ENCODE peak calls at places on chromosomes 16 and 17, in nine cellular contexts. One of them, this sample, is unnamed.

GRCh38 chr16:35747658-35748455 is 2288.4 kb downstream of the TP53TG3F start:
- DNase-seq in small intestine: no peak
- DNase-seq in GM19239: no peak
- DNase-seq in iPS DF 6.9: no peak
- DNase-seq in A549: no peak
- DNase-seq in astrocyte of the spinal cord: no peak
- DNase-seq in type B pancreatic cell: no peak
- DNase-seq in NCI-H524: no peak
- DNase-seq in neuronal stem cell: no peak
- DNase-seq in this sample: no peak

GRCh38 chr17:64092952-64093451 is 36.9 kb downstream of the ERN1 start:
- DNase-seq in small intestine: no peak
- DNase-seq in GM19239: no peak
- DNase-seq in iPS DF 6.9: no peak
- DNase-seq in A549: no peak
- DNase-seq in astrocyte of the spinal cord: no peak
- DNase-seq in type B pancreatic cell: no peak
- DNase-seq in NCI-H524: peak
- DNase-seq in neuronal stem cell: no peak
- DNase-seq in this sample: no peak

GRCh38 chr17:8409966-8410881 is 12.6 kb upstream of the RNF222 start:
- DNase-seq in small intestine: peak
- DNase-seq in GM19239: peak
- DNase-seq in iPS DF 6.9: peak
- DNase-seq in A549: peak
- DNase-seq in astrocyte of the spinal cord: peak
- DNase-seq in type B pancreatic cell: peak
- DNase-seq in NCI-H524: peak
- DNase-seq in neuronal stem cell: peak
- DNase-seq in this sample: peak

GRCh38 chr17:41456206-41456605 is 11.0 kb downstream of the KRT32 start:
- DNase-seq in small intestine: no peak
- DNase-seq in GM19239: no peak
- DNase-seq in iPS DF 6.9: peak
- DNase-seq in A549: no peak
- DNase-seq in astrocyte of the spinal cord: no peak
- DNase-seq in type B pancreatic cell: no peak
- DNase-seq in NCI-H524: no peak
- DNase-seq in neuronal stem cell: no peak
- DNase-seq in this sample: no peak

GRCh38 chr16:84737658-84738057 is 37.9 kb downstream of the USP10 start:
- DNase-seq in small intestine: peak
- DNase-seq in GM19239: no peak
- DNase-seq in iPS DF 6.9: no peak
- DNase-seq in A549: no peak
- DNase-seq in astrocyte of the spinal cord: no peak
- DNase-seq in type B pancreatic cell: no peak
- DNase-seq in NCI-H524: peak
- DNase-seq in neuronal stem cell: no peak
- DNase-seq in this sample: peak

GRCh38 chr16:29756654-29757053 is 10.9 kb upstream of the C16orf54 start:
- DNase-seq in small intestine: peak
- DNase-seq in GM19239: no peak
- DNase-seq in iPS DF 6.9: no peak
- DNase-seq in A549: no peak
- DNase-seq in astrocyte of the spinal cord: no peak
- DNase-seq in type B pancreatic cell: no peak
- DNase-seq in NCI-H524: no peak
- DNase-seq in neuronal stem cell: no peak
- DNase-seq in this sample: no peak

GRCh38 chr17:34826332-34826731 is 134.9 kb downstream of the CCT6B start:
- DNase-seq in small intestine: no peak
- DNase-seq in GM19239: no peak
- DNase-seq in iPS DF 6.9: no peak
- DNase-seq in A549: no peak
- DNase-seq in astrocyte of the spinal cord: no peak
- DNase-seq in type B pancreatic cell: no peak
- DNase-seq in NCI-H524: no peak
- DNase-seq in neuronal stem cell: no peak
- DNase-seq in this sample: no peak

GRCh38 chr16:74922150-74923138 is 62.5 kb downstream of the WDR59 start:
- DNase-seq in small intestine: no peak
- DNase-seq in GM19239: no peak
- DNase-seq in iPS DF 6.9: no peak
- DNase-seq in A549: no peak
- DNase-seq in astrocyte of the spinal cord: peak
- DNase-seq in type B pancreatic cell: no peak
- DNase-seq in NCI-H524: no peak
- DNase-seq in neuronal stem cell: no peak
- DNase-seq in this sample: no peak

GRCh38 chr16:19757026-19757425 is 39.0 kb downstream of the IQCK start:
- DNase-seq in small intestine: no peak
- DNase-seq in GM19239: no peak
- DNase-seq in iPS DF 6.9: no peak
- DNase-seq in A549: no peak
- DNase-seq in astrocyte of the spinal cord: peak
- DNase-seq in type B pancreatic cell: no peak
- DNase-seq in NCI-H524: no peak
- DNase-seq in neuronal stem cell: no peak
- DNase-seq in this sample: no peak

GRCh38 chr16:6016530-6017184 is 919.1 kb upstream of the EEF2KMT start:
- DNase-seq in small intestine: peak
- DNase-seq in GM19239: no peak
- DNase-seq in iPS DF 6.9: peak
- DNase-seq in A549: peak
- DNase-seq in astrocyte of the spinal cord: peak
- DNase-seq in type B pancreatic cell: no peak
- DNase-seq in NCI-H524: peak
- DNase-seq in neuronal stem cell: peak
- DNase-seq in this sample: peak

GRCh38 chr16:20747030-20747816 is 5.6 kb upstream of the THUMPD1 start:
- DNase-seq in small intestine: no peak
- DNase-seq in GM19239: no peak
- DNase-seq in iPS DF 6.9: no peak
- DNase-seq in A549: no peak
- DNase-seq in astrocyte of the spinal cord: no peak
- DNase-seq in type B pancreatic cell: no peak
- DNase-seq in NCI-H524: no peak
- DNase-seq in neuronal stem cell: no peak
- DNase-seq in this sample: no peak

GRCh38 chr17:72661093-72661944 is 431.2 kb downstream of the SLC39A11 start:
- DNase-seq in small intestine: peak
- DNase-seq in GM19239: no peak
- DNase-seq in iPS DF 6.9: no peak
- DNase-seq in A549: no peak
- DNase-seq in astrocyte of the spinal cord: no peak
- DNase-seq in type B pancreatic cell: no peak
- DNase-seq in NCI-H524: no peak
- DNase-seq in neuronal stem cell: no peak
- DNase-seq in this sample: no peak

GRCh38 chr16:66342294-66342900 is 24.1 kb upstream of the CDH5 start:
- DNase-seq in small intestine: no peak
- DNase-seq in GM19239: peak
- DNase-seq in iPS DF 6.9: no peak
- DNase-seq in A549: peak
- DNase-seq in astrocyte of the spinal cord: no peak
- DNase-seq in type B pancreatic cell: no peak
- DNase-seq in NCI-H524: peak
- DNase-seq in neuronal stem cell: peak
- DNase-seq in this sample: no peak

GRCh38 chr17:82408288-82408937 is 9.7 kb upstream of the HEXD start:
- DNase-seq in small intestine: no peak
- DNase-seq in GM19239: no peak
- DNase-seq in iPS DF 6.9: no peak
- DNase-seq in A549: no peak
- DNase-seq in astrocyte of the spinal cord: peak
- DNase-seq in type B pancreatic cell: no peak
- DNase-seq in NCI-H524: no peak
- DNase-seq in neuronal stem cell: no peak
- DNase-seq in this sample: no peak